ENCODE peak calls at places on chromosome 1, in ten cellular contexts. C is HCT116, O is spleen, K is lung, V is heart left ventricle, R is lower lobe of right lung, P is pancreas, Z is heart right ventricle, W is IMR-90, I is suprapubic skin. G is an unnamed sample. For H3K4me1, the result is how much of the 10 kb centered on the place peaks cover.

GRCh38 chr1:192709544-192709943 is 73.6 kb downstream of the RGS13 start:
- DNase-seq in C (no peak), O (no peak), K (no peak), V (no peak), R (no peak), P (no peak), Z (no peak), W (peak), I (no peak), G (no peak)

GRCh38 chr1:32865639-32866038 is 5.1 kb downstream of the FNDC5 start:
- DNase-seq in C (no peak), O (no peak), K (no peak), V (no peak), R (no peak), P (no peak), Z (no peak), W (no peak), I (no peak), G (no peak)

GRCh38 chr1:111448482-111448917 is 556 bp downstream of the WDR77 start:
- DNase-seq in C (no peak), O (no peak), K (peak), V (no peak), R (no peak), P (peak), Z (no peak), W (peak), I (no peak), G (peak)

GRCh38 chr1:99943238-99943794 is 26.5 kb upstream of the SLC35A3 start:
- DNase-seq in C (no peak), O (no peak), K (no peak), V (no peak), R (no peak), P (no peak), Z (no peak), W (peak), I (no peak), G (no peak)

GRCh38 chr1:70071597-70071996 is 133.8 kb downstream of the LRRC40 start:
- DNase-seq in C (no peak), O (no peak), K (no peak), V (no peak), R (no peak), P (no peak), Z (peak), W (peak), I (no peak), G (no peak)

GRCh38 chr1:105027838-105028471 is 1278.3 kb downstream of the AMY1C start:
- DNase-seq in C (no peak), O (no peak), K (no peak), V (no peak), R (no peak), P (no peak), Z (no peak), W (no peak), I (no peak), G (no peak)

GRCh38 chr1:118185083-118185899 is at the start of gene SPAG17:
- DNase-seq in C (no peak), O (no peak), K (peak), V (peak), R (peak), P (peak), Z (peak), W (peak), I (peak), G (peak)

GRCh38 chr1:115665746-115666145 is 24.0 kb downstream of the VANGL1 start:
- DNase-seq in C (no peak), O (no peak), K (no peak), V (no peak), R (no peak), P (peak), Z (no peak), W (no peak), I (no peak), G (no peak)

GRCh38 chr1:157113631-157114030 is 14.0 kb upstream of the ETV3L start:
- DNase-seq in C (no peak), O (no peak), K (no peak), V (no peak), R (no peak), P (no peak), Z (no peak), W (no peak), I (no peak), G (peak)

GRCh38 chr1:29291756-29292155 is 55.4 kb downstream of the PTPRU start:
- DNase-seq in C (no peak), O (no peak), K (no peak), V (no peak), R (no peak), P (no peak), Z (no peak), W (no peak), I (no peak), G (no peak)

GRCh38 chr1:18149113-18149641 is 41.6 kb downstream of the IGSF21 start:
- DNase-seq in C (no peak), O (no peak), K (no peak), V (no peak), R (no peak), P (no peak), Z (no peak), W (no peak), I (no peak), G (no peak)

GRCh38 chr1:228074954-228075730 is 7.4 kb upstream of the ARF1 start:
- DNase-seq in C (no peak), O (peak), K (no peak), V (no peak), R (peak), P (no peak), Z (no peak), W (no peak), I (no peak), G (no peak)

GRCh38 chr1:77316966-77317365 is 35.1 kb downstream of the AK5 start:
- DNase-seq in C (no peak), O (no peak), K (no peak), V (no peak), R (no peak), P (no peak), Z (no peak), W (peak), I (no peak), G (no peak)

GRCh38 chr1:209183195-209183594 is 400.3 kb upstream of the CAMK1G start:
- DNase-seq in C (no peak), O (no peak), K (no peak), V (no peak), R (no peak), P (no peak), Z (no peak), W (no peak), I (no peak), G (no peak)

GRCh38 chr1:192100686-192101468 is 57.4 kb upstream of the RGS18 start:
- DNase-seq in C (no peak), O (no peak), K (no peak), V (no peak), R (no peak), P (no peak), Z (no peak), W (no peak), I (no peak), G (no peak)

GRCh38 chr1:25562101-25562927 is 18.9 kb downstream of the LDLRAP1 start:
- DNase-seq in C (no peak), O (peak), K (no peak), V (no peak), R (no peak), P (no peak), Z (no peak), W (no peak), I (no peak), G (no peak)

GRCh38 chr1:20496241-20496661 is 10.2 kb upstream of the CAMK2N1 start:
- DNase-seq in C (peak), O (no peak), K (no peak), V (no peak), R (no peak), P (no peak), Z (no peak), W (peak), I (no peak), G (no peak)

GRCh38 chr1:20495661-20496060 is 9.7 kb upstream of the CAMK2N1 start:
- DNase-seq in C (no peak), O (no peak), K (no peak), V (no peak), R (no peak), P (no peak), Z (no peak), W (no peak), I (no peak), G (no peak)

GRCh38 chr1:20499718-20500117 is 8.2 kb downstream of the MUL1 start:
- DNase-seq in C (no peak), O (no peak), K (no peak), V (no peak), R (no peak), P (no peak), Z (no peak), W (no peak), I (no peak), G (no peak)

GRCh38 chr1:20499105-20499504 is 8.8 kb downstream of the MUL1 start:
- DNase-seq in C (no peak), O (no peak), K (no peak), V (no peak), R (no peak), P (no peak), Z (no peak), W (no peak), I (no peak), G (no peak)

GRCh38 chr1:20498116-20498515 is 9.8 kb downstream of the MUL1 start:
- DNase-seq in C (no peak), O (no peak), K (no peak), V (no peak), R (no peak), P (no peak), Z (no peak), W (no peak), I (no peak), G (no peak)
- TF ChIP-seq CTCF in C (no peak), O (no peak), K (no peak), V (no peak), R (no peak), P (no peak), Z (no peak), W (no peak), I (no peak), G (no peak)

DNA sequence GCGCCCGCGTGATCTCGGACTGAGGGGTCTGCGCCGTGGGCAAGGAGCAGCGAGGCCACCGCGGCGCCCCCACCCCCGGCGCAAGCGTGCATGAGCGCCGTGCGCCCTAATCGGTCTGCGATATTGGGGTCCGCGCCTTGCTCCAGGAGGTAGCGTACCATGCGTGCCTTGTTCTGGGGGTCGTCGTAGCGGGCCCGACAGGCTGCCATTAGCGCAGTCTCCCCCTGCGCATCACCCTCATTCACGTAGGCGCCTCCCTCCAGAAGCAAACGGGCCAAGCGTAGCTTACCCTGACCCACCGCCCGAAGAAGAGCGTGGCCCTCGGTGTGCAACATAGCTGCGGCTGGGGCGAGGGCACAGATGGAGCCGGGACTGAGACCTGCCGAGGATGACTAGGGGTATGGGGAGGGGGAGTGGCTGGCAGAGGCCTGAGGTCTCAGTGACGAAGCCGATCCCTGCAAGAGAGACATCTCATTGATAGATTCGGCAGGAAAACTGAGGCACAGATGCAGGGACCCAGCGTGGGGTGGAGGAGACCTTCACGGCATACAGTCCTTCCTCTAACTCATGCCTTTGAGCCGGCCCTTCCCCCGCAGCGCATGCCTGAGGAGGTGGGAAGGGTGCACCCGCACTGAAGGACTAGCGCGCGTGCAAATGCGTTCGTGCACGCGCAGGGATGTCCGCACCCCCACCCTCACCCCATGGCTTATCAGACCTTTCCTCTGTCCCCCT is 2.8 kb downstream of the ANKRD34A start:
- DNase-seq in C (no peak), O (peak), K (no peak), V (peak), R (peak), P (no peak), Z (peak), W (no peak), I (peak), G (no peak)
- H3K4me1 ChIP-seq in C (under half), O (under half), K (under half), V (under half), R (half or more), P (under half), Z (half or more), W (under half), I (half or more), G (under half)

GRCh38 chr1:222749927-222750326 is 12.9 kb downstream of the FAM177B start:
- DNase-seq in C (no peak), O (no peak), K (no peak), V (no peak), R (no peak), P (no peak), Z (no peak), W (no peak), I (no peak), G (no peak)
- TF ChIP-seq CTCF in C (no peak), O (no peak), K (no peak), V (no peak), R (no peak), P (no peak), Z (no peak), W (no peak), I (no peak), G (no peak)

DNA sequence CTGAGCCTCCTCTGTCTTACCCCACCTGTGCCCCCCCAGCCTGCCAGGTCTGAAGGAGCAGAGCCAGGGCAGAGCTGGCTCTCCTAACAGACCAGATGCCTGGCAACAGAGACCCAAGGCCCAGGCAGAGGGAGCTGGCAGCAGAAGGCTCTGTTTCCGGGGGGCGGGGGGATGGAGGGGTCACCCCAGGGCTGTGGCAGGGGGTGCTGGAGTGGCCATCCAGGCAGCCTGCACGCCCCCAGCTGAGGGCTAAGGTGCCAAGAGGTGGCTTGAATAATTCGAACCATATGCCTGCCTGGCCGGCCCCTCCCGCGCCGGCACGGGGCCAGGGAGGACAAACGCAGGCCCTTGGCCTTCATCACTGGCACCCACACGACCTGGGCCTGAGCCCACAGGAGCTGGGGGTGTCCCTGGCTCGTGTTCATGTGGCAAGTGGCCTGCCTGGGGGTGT is 16.0 kb upstream of the PLEKHG5 start:
- DNase-seq in C (no peak), O (no peak), K (no peak), V (no peak), R (no peak), P (no peak), Z (no peak), W (no peak), I (no peak), G (no peak)
- H3K4me1 ChIP-seq in C (under half), O (under half), K (under half), V (under half), R (under half), P (under half), Z (under half), W (under half), I (under half), G (under half)